ENCODE peak calls at places on chromosomes 13 and 19, in four cellular contexts. P is NCI-H1105; L is activated CD4-positive, alpha-beta T cell treated with anti-CD3 and anti-CD28 coated beads for 48 hours; K is neuronal stem cell. E is an unnamed sample.

GRCh38 chr19:41324921-41325639 is 15.1 kb downstream of the CCDC97 start:
- DNase-seq in K (no peak), P (no peak), L (no peak), E (peak)

GRCh38 chr13:29954082-29955043 is 103.9 kb upstream of the UBL3 start:
- DNase-seq in K (no peak), L (peak), P (no peak), E (no peak)

GRCh38 chr13:60933638-60934037 is 482.0 kb downstream of the PCDH20 start:
- DNase-seq in L (no peak), P (no peak), K (no peak), E (no peak)

GRCh38 chr19:11174336-11174735 is 18.8 kb upstream of the SPC24 start:
- DNase-seq in P (no peak), L (no peak), K (no peak), E (no peak)

GRCh38 chr13:79402679-79403078 is 3.4 kb downstream of the RBM26 start:
- DNase-seq in P (no peak), L (no peak), K (no peak), E (no peak)

GRCh38 chr13:75704942-75705320 is 68.8 kb downstream of the LMO7 start:
- DNase-seq in L (no peak), P (no peak), K (no peak), E (no peak)

GRCh38 chr13:71867101-71867814 is at the start of gene DACH1:
- DNase-seq in L (peak), P (peak), K (peak), E (peak)

GRCh38 chr13:43776680-43777079 is 10.1 kb downstream of the ENOX1 start:
- DNase-seq in K (no peak), L (no peak), P (no peak), E (no peak)

GRCh38 chr13:105778196-105778595 is 757.3 kb downstream of the EFNB2 start:
- DNase-seq in P (no peak), K (no peak), L (no peak), E (no peak)

E was measured in fibroblast of the aortic adventitia.